ENCODE peak calls at places on chromosomes 4 and X, in eight cellular contexts. One of them, this sample, is unnamed.

GRCh38 chr4:7941111-7942018 is 1.7 kb upstream of the AFAP1 start:
- DNase-seq in stomach: no peak
- DNase-seq in sigmoid colon: peak
- DNase-seq in upper lobe of left lung: no peak
- DNase-seq in HCT116: no peak
- DNase-seq in breast epithelium: peak
- DNase-seq in K562: no peak
- DNase-seq in endothelial cell of umbilical vein: no peak
- DNase-seq in this sample: no peak

GRCh38 chr4:155478336-155478825 is 101.6 kb upstream of the MAP9 start:
- DNase-seq in stomach: no peak
- DNase-seq in sigmoid colon: no peak
- DNase-seq in upper lobe of left lung: no peak
- DNase-seq in HCT116: no peak
- DNase-seq in breast epithelium: no peak
- DNase-seq in K562: no peak
- DNase-seq in endothelial cell of umbilical vein: no peak
- DNase-seq in this sample: no peak

GRCh38 chr4:108072300-108072699 is 82.6 kb downstream of the HADH start:
- DNase-seq in stomach: no peak
- DNase-seq in sigmoid colon: no peak
- DNase-seq in upper lobe of left lung: no peak
- DNase-seq in HCT116: no peak
- DNase-seq in breast epithelium: no peak
- DNase-seq in K562: no peak
- DNase-seq in endothelial cell of umbilical vein: no peak
- DNase-seq in this sample: no peak

GRCh38 chr4:138841341-138841740 is 174.2 kb upstream of the NOCT start:
- DNase-seq in stomach: no peak
- DNase-seq in sigmoid colon: no peak
- DNase-seq in upper lobe of left lung: no peak
- DNase-seq in HCT116: no peak
- DNase-seq in breast epithelium: no peak
- DNase-seq in K562: no peak
- DNase-seq in endothelial cell of umbilical vein: no peak
- DNase-seq in this sample: no peak

GRCh38 chrX:15524417-15524816 is 23.8 kb downstream of the BMX start:
- DNase-seq in stomach: no peak
- DNase-seq in sigmoid colon: no peak
- DNase-seq in upper lobe of left lung: no peak
- DNase-seq in HCT116: no peak
- DNase-seq in breast epithelium: no peak
- DNase-seq in K562: no peak
- DNase-seq in endothelial cell of umbilical vein: peak
- DNase-seq in this sample: no peak

GRCh38 chrX:39753296-39753996 is 344.3 kb downstream of the BCOR start:
- DNase-seq in stomach: peak
- DNase-seq in sigmoid colon: no peak
- DNase-seq in upper lobe of left lung: no peak
- DNase-seq in HCT116: no peak
- DNase-seq in breast epithelium: no peak
- DNase-seq in K562: peak
- DNase-seq in endothelial cell of umbilical vein: peak
- DNase-seq in this sample: no peak

GRCh38 chr4:150007512-150007911 is 70.7 kb upstream of the DCLK2 start:
- DNase-seq in stomach: no peak
- DNase-seq in sigmoid colon: no peak
- DNase-seq in upper lobe of left lung: no peak
- DNase-seq in HCT116: peak
- DNase-seq in breast epithelium: no peak
- DNase-seq in K562: no peak
- DNase-seq in endothelial cell of umbilical vein: no peak
- DNase-seq in this sample: no peak

GRCh38 chr4:152719291-152719690 is 39.5 kb upstream of the TMEM154 start:
- DNase-seq in stomach: no peak
- DNase-seq in sigmoid colon: no peak
- DNase-seq in upper lobe of left lung: no peak
- DNase-seq in HCT116: no peak
- DNase-seq in breast epithelium: no peak
- DNase-seq in K562: no peak
- DNase-seq in endothelial cell of umbilical vein: no peak
- DNase-seq in this sample: no peak

GRCh38 chrX:34586507-34586906 is 70.6 kb downstream of the TMEM47 start:
- DNase-seq in stomach: no peak
- DNase-seq in sigmoid colon: no peak
- DNase-seq in upper lobe of left lung: no peak
- DNase-seq in HCT116: no peak
- DNase-seq in breast epithelium: no peak
- DNase-seq in K562: no peak
- DNase-seq in endothelial cell of umbilical vein: peak
- DNase-seq in this sample: no peak

GRCh38 chrX:120769576-120770341 is 105.9 kb downstream of the CT47B1 start:
- DNase-seq in stomach: no peak
- DNase-seq in sigmoid colon: no peak
- DNase-seq in upper lobe of left lung: no peak
- DNase-seq in HCT116: peak
- DNase-seq in breast epithelium: no peak
- DNase-seq in K562: no peak
- DNase-seq in endothelial cell of umbilical vein: peak
- DNase-seq in this sample: no peak

GRCh38 chr4:42371306-42372063 is 25.8 kb upstream of the SHISA3 start:
- DNase-seq in stomach: no peak
- DNase-seq in sigmoid colon: no peak
- DNase-seq in upper lobe of left lung: no peak
- DNase-seq in HCT116: peak
- DNase-seq in breast epithelium: no peak
- DNase-seq in K562: no peak
- DNase-seq in endothelial cell of umbilical vein: peak
- DNase-seq in this sample: no peak

GRCh38 chr4:59834943-59835342 is 1365.2 kb upstream of the ADGRL3 start:
- DNase-seq in stomach: no peak
- DNase-seq in sigmoid colon: no peak
- DNase-seq in upper lobe of left lung: no peak
- DNase-seq in HCT116: no peak
- DNase-seq in breast epithelium: no peak
- DNase-seq in K562: no peak
- DNase-seq in endothelial cell of umbilical vein: no peak
- DNase-seq in this sample: no peak

GRCh38 chr4:105808459-105809041 is 86.7 kb upstream of the NPNT start:
- DNase-seq in stomach: no peak
- DNase-seq in sigmoid colon: no peak
- DNase-seq in upper lobe of left lung: no peak
- DNase-seq in HCT116: peak
- DNase-seq in breast epithelium: no peak
- DNase-seq in K562: no peak
- DNase-seq in endothelial cell of umbilical vein: no peak
- DNase-seq in this sample: no peak

GRCh38 chrX:153763298-153763932 is 634 bp upstream of the PLXNB3 start:
- DNase-seq in stomach: no peak
- DNase-seq in sigmoid colon: peak
- DNase-seq in upper lobe of left lung: no peak
- DNase-seq in HCT116: no peak
- DNase-seq in breast epithelium: no peak
- DNase-seq in K562: no peak
- DNase-seq in endothelial cell of umbilical vein: no peak
- DNase-seq in this sample: no peak

GRCh38 chrX:71619193-71619592 is 882 bp upstream of the CXCR3 start:
- DNase-seq in stomach: no peak
- DNase-seq in sigmoid colon: no peak
- DNase-seq in upper lobe of left lung: no peak
- DNase-seq in HCT116: no peak
- DNase-seq in breast epithelium: no peak
- DNase-seq in K562: no peak
- DNase-seq in endothelial cell of umbilical vein: no peak
- DNase-seq in this sample: no peak

GRCh38 chrX:49106930-49107329 is 16.6 kb downstream of the GPKOW start:
- DNase-seq in stomach: peak
- DNase-seq in sigmoid colon: no peak
- DNase-seq in upper lobe of left lung: no peak
- DNase-seq in HCT116: no peak
- DNase-seq in breast epithelium: no peak
- DNase-seq in K562: no peak
- DNase-seq in endothelial cell of umbilical vein: peak
- DNase-seq in this sample: no peak

GRCh38 chrX:15293471-15293870 is 22.0 kb downstream of the ASB11 start:
- DNase-seq in stomach: no peak
- DNase-seq in sigmoid colon: no peak
- DNase-seq in upper lobe of left lung: no peak
- DNase-seq in HCT116: no peak
- DNase-seq in breast epithelium: no peak
- DNase-seq in K562: no peak
- DNase-seq in endothelial cell of umbilical vein: no peak
- DNase-seq in this sample: no peak

GRCh38 chr4:35541146-35541887 is 703.0 kb downstream of the ARAP2 start:
- DNase-seq in stomach: no peak
- DNase-seq in sigmoid colon: no peak
- DNase-seq in upper lobe of left lung: peak
- DNase-seq in HCT116: no peak
- DNase-seq in breast epithelium: no peak
- DNase-seq in K562: no peak
- DNase-seq in endothelial cell of umbilical vein: no peak
- DNase-seq in this sample: no peak

GRCh38 chr4:127214001-127214400 is 418.8 kb upstream of the INTU start:
- DNase-seq in stomach: no peak
- DNase-seq in sigmoid colon: no peak
- DNase-seq in upper lobe of left lung: no peak
- DNase-seq in HCT116: no peak
- DNase-seq in breast epithelium: no peak
- DNase-seq in K562: no peak
- DNase-seq in endothelial cell of umbilical vein: no peak
- DNase-seq in this sample: no peak

GRCh38 chrX:149511081-149511480 is 6.0 kb upstream of the IDS start:
- DNase-seq in stomach: no peak
- DNase-seq in sigmoid colon: no peak
- DNase-seq in upper lobe of left lung: no peak
- DNase-seq in HCT116: peak
- DNase-seq in breast epithelium: no peak
- DNase-seq in K562: no peak
- DNase-seq in endothelial cell of umbilical vein: no peak
- DNase-seq in this sample: no peak

GRCh38 chr4:74410272-74410671 is 34.7 kb upstream of the AREG start:
- DNase-seq in stomach: no peak
- DNase-seq in sigmoid colon: no peak
- DNase-seq in upper lobe of left lung: no peak
- DNase-seq in HCT116: no peak
- DNase-seq in breast epithelium: no peak
- DNase-seq in K562: no peak
- DNase-seq in endothelial cell of umbilical vein: no peak
- DNase-seq in this sample: no peak

GRCh38 chr4:152257601-152258066 is 278.3 kb downstream of the FBXW7 start:
- DNase-seq in stomach: no peak
- DNase-seq in sigmoid colon: no peak
- DNase-seq in upper lobe of left lung: no peak
- DNase-seq in HCT116: no peak
- DNase-seq in breast epithelium: no peak
- DNase-seq in K562: no peak
- DNase-seq in endothelial cell of umbilical vein: peak
- DNase-seq in this sample: no peak

GRCh38 chr4:123889376-123889945 is 492.9 kb downstream of the SPRY1 start:
- DNase-seq in stomach: no peak
- DNase-seq in sigmoid colon: no peak
- DNase-seq in upper lobe of left lung: no peak
- DNase-seq in HCT116: no peak
- DNase-seq in breast epithelium: no peak
- DNase-seq in K562: no peak
- DNase-seq in endothelial cell of umbilical vein: peak
- DNase-seq in this sample: no peak

GRCh38 chr4:123878976-123879375 is 482.4 kb downstream of the SPRY1 start:
- DNase-seq in stomach: no peak
- DNase-seq in sigmoid colon: no peak
- DNase-seq in upper lobe of left lung: no peak
- DNase-seq in HCT116: no peak
- DNase-seq in breast epithelium: no peak
- DNase-seq in K562: no peak
- DNase-seq in endothelial cell of umbilical vein: no peak
- DNase-seq in this sample: no peak

GRCh38 chr4:123890889-123891288 is 494.3 kb downstream of the SPRY1 start:
- DNase-seq in stomach: no peak
- DNase-seq in sigmoid colon: no peak
- DNase-seq in upper lobe of left lung: no peak
- DNase-seq in HCT116: no peak
- DNase-seq in breast epithelium: no peak
- DNase-seq in K562: no peak
- DNase-seq in endothelial cell of umbilical vein: no peak
- DNase-seq in this sample: no peak

GRCh38 chr4:123884922-123885321 is 488.3 kb downstream of the SPRY1 start:
- DNase-seq in stomach: no peak
- DNase-seq in sigmoid colon: no peak
- DNase-seq in upper lobe of left lung: no peak
- DNase-seq in HCT116: no peak
- DNase-seq in breast epithelium: no peak
- DNase-seq in K562: no peak
- DNase-seq in endothelial cell of umbilical vein: no peak
- DNase-seq in this sample: no peak
- H3K4me3 ChIP-seq in stomach: no peak
- H3K4me3 ChIP-seq in sigmoid colon: no peak
- H3K4me3 ChIP-seq in upper lobe of left lung: no peak
- H3K4me3 ChIP-seq in HCT116: no peak
- H3K4me3 ChIP-seq in breast epithelium: no peak
- H3K4me3 ChIP-seq in K562: no peak
- H3K4me3 ChIP-seq in endothelial cell of umbilical vein: no peak
- H3K4me3 ChIP-seq in this sample: no peak

DNA sequence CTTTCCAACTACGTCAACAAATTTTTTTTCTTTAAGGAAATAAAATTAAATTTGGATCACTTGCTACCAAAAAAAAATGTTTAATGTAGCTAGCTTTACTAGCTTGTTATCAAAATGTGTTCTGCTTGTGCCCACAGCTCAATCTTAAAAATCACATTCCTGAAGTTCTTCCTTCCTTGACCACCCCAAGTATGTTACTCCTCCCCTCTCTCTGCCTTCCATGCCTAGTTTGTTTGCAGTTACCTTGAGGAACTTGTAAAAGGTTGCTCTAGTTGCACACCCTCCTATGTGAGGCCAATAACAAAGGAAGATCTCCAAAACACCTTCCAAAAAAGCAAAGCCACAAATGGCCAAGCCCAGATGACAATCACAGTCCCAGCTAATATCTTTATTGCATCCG is 19.6 kb upstream of the TMEM184C start:
- DNase-seq in stomach: no peak
- DNase-seq in sigmoid colon: no peak
- DNase-seq in upper lobe of left lung: no peak
- DNase-seq in HCT116: no peak
- DNase-seq in breast epithelium: no peak
- DNase-seq in K562: no peak
- DNase-seq in endothelial cell of umbilical vein: no peak
- DNase-seq in this sample: no peak
- TF ChIP-seq POLR2AphosphoS5 in stomach: no peak
- TF ChIP-seq POLR2AphosphoS5 in sigmoid colon: no peak
- TF ChIP-seq POLR2AphosphoS5 in upper lobe of left lung: no peak
- TF ChIP-seq POLR2AphosphoS5 in HCT116: no peak
- TF ChIP-seq POLR2AphosphoS5 in breast epithelium: no peak
- TF ChIP-seq POLR2AphosphoS5 in K562: no peak
- TF ChIP-seq POLR2AphosphoS5 in endothelial cell of umbilical vein: no peak
- TF ChIP-seq POLR2AphosphoS5 in this sample: no peak

GRCh38 chr4:77073981-77074865 is 1.6 kb downstream of the CCNI start:
- DNase-seq in stomach: no peak
- DNase-seq in sigmoid colon: no peak
- DNase-seq in upper lobe of left lung: no peak
- DNase-seq in HCT116: no peak
- DNase-seq in breast epithelium: no peak
- DNase-seq in K562: no peak
- DNase-seq in endothelial cell of umbilical vein: peak
- DNase-seq in this sample: no peak
- H3K4me3 ChIP-seq in stomach: peak
- H3K4me3 ChIP-seq in sigmoid colon: peak
- H3K4me3 ChIP-seq in upper lobe of left lung: peak
- H3K4me3 ChIP-seq in HCT116: peak
- H3K4me3 ChIP-seq in breast epithelium: peak
- H3K4me3 ChIP-seq in K562: peak
- H3K4me3 ChIP-seq in endothelial cell of umbilical vein: peak
- H3K4me3 ChIP-seq in this sample: peak

GRCh38 chr4:1983053-1983845 is 25.5 kb downstream of the NELFA start:
- DNase-seq in stomach: no peak
- DNase-seq in sigmoid colon: no peak
- DNase-seq in upper lobe of left lung: peak
- DNase-seq in HCT116: no peak
- DNase-seq in breast epithelium: no peak
- DNase-seq in K562: no peak
- DNase-seq in endothelial cell of umbilical vein: no peak
- DNase-seq in this sample: peak
- TF ChIP-seq POLR2AphosphoS5 in stomach: no peak
- TF ChIP-seq POLR2AphosphoS5 in sigmoid colon: no peak
- TF ChIP-seq POLR2AphosphoS5 in upper lobe of left lung: no peak
- TF ChIP-seq POLR2AphosphoS5 in HCT116: peak
- TF ChIP-seq POLR2AphosphoS5 in breast epithelium: no peak
- TF ChIP-seq POLR2AphosphoS5 in K562: no peak
- TF ChIP-seq POLR2AphosphoS5 in endothelial cell of umbilical vein: no peak
- TF ChIP-seq POLR2AphosphoS5 in this sample: no peak

This sample was measured in suprapubic skin.